ENCODE peak calls at places on chromosomes 4 and X, in eight cellular contexts. J is endodermal cell; I is CD4-positive, CD25-positive, alpha-beta regulatory T cell; L is neuronal stem cell; F is uterus; D is ovary; C is left lung; T is colonic mucosa. Q is an unnamed sample.

GRCh38 chr4:95183656-95184408 is 364.9 kb downstream of the UNC5C start:
- DNase-seq in J (peak; percentile 10), I (no peak), L (no peak), F (no peak), D (no peak), C (no peak), T (no peak), Q (no peak)

GRCh38 chr4:81688085-81688484 is 216.4 kb upstream of the RASGEF1B start:
- DNase-seq in J (no peak), I (no peak), L (no peak), F (no peak), D (no peak), C (no peak), T (no peak), Q (no peak)

GRCh38 chr4:94766856-94767255 is 9.1 kb downstream of the BMPR1B start:
- DNase-seq in J (no peak), I (no peak), L (no peak), F (no peak), D (no peak), C (no peak), T (no peak), Q (no peak)

GRCh38 chr4:74659576-74660411 is 134.5 kb downstream of the BTC start:
- DNase-seq in J (peak; percentile 40), I (no peak), L (no peak), F (peak; percentile 15), D (no peak), C (no peak), T (peak; percentile 59), Q (peak; percentile 33)

GRCh38 chrX:1440506-1440905 is 12.2 kb downstream of the ASMTL start:
- DNase-seq in J (no peak), I (no peak), L (no peak), F (no peak), D (peak; percentile 7), C (peak; percentile 39), T (no peak), Q (no peak)

GRCh38 chrX:153662266-153662665 is 11.3 kb downstream of the PNCK start:
- DNase-seq in J (peak; percentile 91), I (peak; percentile 53), L (no peak), F (no peak), D (peak; percentile 52), C (peak; percentile 58), T (peak; percentile 61), Q (peak; percentile 58)

GRCh38 chr4:95289028-95289634 is 259.6 kb downstream of the UNC5C start:
- DNase-seq in J (no peak), I (no peak), L (no peak), F (no peak), D (no peak), C (no peak), T (no peak), Q (no peak)

GRCh38 chrX:30156880-30157560 is 58.3 kb upstream of the MAGEB2 start:
- DNase-seq in J (no peak), I (no peak), L (no peak), F (no peak), D (no peak), C (no peak), T (no peak), Q (no peak)

GRCh38 chr4:62548765-62549164 is 1348.6 kb downstream of the ADGRL3 start:
- DNase-seq in J (no peak), I (no peak), L (no peak), F (no peak), D (no peak), C (no peak), T (no peak), Q (no peak)

GRCh38 chrX:1435241-1435900 is 17.3 kb downstream of the ASMTL start:
- DNase-seq in J (peak; percentile 36), I (no peak), L (no peak), F (no peak), D (peak; percentile 30), C (peak; percentile 50), T (no peak), Q (no peak)

GRCh38 chrX:136750364-136750763 is 30.4 kb downstream of the ARHGEF6 start:
- DNase-seq in J (no peak), I (no peak), L (no peak), F (no peak), D (no peak), C (no peak), T (no peak), Q (no peak)

GRCh38 chrX:84729809-84730208 is 227.6 kb upstream of the HDX start:
- DNase-seq in J (peak; percentile 82), I (peak; percentile 5), L (peak; percentile 11), F (no peak), D (no peak), C (no peak), T (no peak), Q (peak; percentile 32)

GRCh38 chr4:54575919-54576318 is 81.8 kb upstream of the KIT start:
- DNase-seq in J (no peak), I (no peak), L (no peak), F (no peak), D (no peak), C (no peak), T (no peak), Q (no peak)

GRCh38 chr4:75036046-75036445 is 103.1 kb downstream of the PARM1 start:
- DNase-seq in J (no peak), I (no peak), L (no peak), F (no peak), D (no peak), C (no peak), T (no peak), Q (no peak)

GRCh38 chr4:16225139-16225538 is 1.1 kb downstream of the TAPT1 start:
- DNase-seq in J (no peak), I (peak; percentile 34), L (no peak), F (no peak), D (no peak), C (no peak), T (no peak), Q (no peak)

GRCh38 chrX:104047171-104047570 is 7.4 kb downstream of the H2BW2 start:
- DNase-seq in J (no peak), I (no peak), L (no peak), F (no peak), D (no peak), C (no peak), T (no peak), Q (no peak)

GRCh38 chr4:98467627-98468072 is 190.8 kb downstream of the TSPAN5 start:
- DNase-seq in J (peak; percentile 91), I (peak; percentile 66), L (peak; percentile 69), F (peak; percentile 85), D (peak; percentile 75), C (no peak), T (peak; percentile 80), Q (peak; percentile 80)

GRCh38 chr4:152935661-152936445 is at the start of gene FHDC1:
- DNase-seq in J (peak; percentile 97), I (no peak), L (peak; percentile 51), F (no peak), D (no peak), C (peak; percentile 92), T (peak; percentile 86), Q (peak; percentile 89)

GRCh38 chr4:84221704-84222103 is 277.4 kb downstream of the NKX6-1 start:
- DNase-seq in J (peak; percentile 59), I (no peak), L (no peak), F (no peak), D (no peak), C (no peak), T (no peak), Q (no peak)

GRCh38 chr4:173311368-173311767 is 22.8 kb downstream of the HMGB2 start:
- DNase-seq in J (no peak), I (no peak), L (no peak), F (no peak), D (no peak), C (no peak), T (no peak), Q (no peak)

GRCh38 chrX:153379508-153379907 is 21.6 kb downstream of the PNMA6E start:
- DNase-seq in J (no peak), I (no peak), L (no peak), F (no peak), D (no peak), C (no peak), T (no peak), Q (no peak)

DNA sequence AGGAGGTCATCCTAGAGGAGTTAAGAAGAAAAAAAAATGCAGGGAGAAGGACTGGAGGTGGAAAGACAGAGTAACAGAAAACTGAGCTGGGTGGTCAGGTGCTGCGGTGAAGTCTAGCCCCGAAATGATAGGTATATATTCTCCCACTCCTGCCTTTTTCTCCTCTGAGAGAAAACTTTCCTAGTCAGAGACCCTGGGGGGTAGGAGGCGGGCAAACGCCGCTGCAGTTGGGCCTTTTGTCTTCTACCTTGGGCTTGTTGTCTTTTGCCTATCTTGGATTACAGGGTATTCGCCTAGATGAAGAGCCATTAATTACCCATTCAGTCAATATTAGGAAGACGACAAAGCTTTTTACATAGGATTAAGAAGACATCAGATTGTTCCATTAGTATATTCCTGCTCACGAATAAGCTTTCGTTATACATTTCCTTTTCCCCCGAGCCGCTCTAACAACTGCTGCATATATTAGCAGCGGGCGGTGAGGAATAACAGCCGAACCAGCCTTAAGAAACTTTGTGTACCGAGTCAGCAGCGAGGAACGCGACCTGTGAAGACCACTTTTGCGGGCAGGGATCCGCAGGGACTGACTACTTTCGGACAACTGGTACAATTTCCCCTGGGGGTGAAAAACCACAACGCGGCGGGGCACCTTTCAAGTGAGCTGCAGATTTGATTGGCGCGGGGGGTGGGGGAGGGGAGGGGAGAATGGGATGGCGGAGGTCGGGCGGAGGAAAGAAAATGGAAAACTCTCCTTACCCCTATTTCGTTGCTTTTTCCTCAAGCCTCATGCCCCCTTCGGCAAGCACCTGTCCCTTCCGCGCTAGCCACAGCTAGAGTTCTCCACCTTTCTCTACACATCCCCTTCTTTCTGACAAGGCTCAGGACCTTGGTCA is 5.7 kb upstream of the PITX2 start:
- DNase-seq in J (peak; percentile 80), I (no peak), L (peak; percentile 35), F (no peak), D (no peak), C (no peak), T (no peak), Q (no peak)
- H3K27me3 ChIP-seq in J (peaks cover 80% of the 10 kb centered on the region), I (peaks cover 46% of the 10 kb centered on the region), L (peaks cover 98% of the 10 kb centered on the region), F (peaks cover 79% of the 10 kb centered on the region), D (no peaks in the 10 kb centered on the region), C (peaks cover 100% of the 10 kb centered on the region), T (peaks cover 90% of the 10 kb centered on the region), Q (peaks cover 68% of the 10 kb centered on the region)

DNA sequence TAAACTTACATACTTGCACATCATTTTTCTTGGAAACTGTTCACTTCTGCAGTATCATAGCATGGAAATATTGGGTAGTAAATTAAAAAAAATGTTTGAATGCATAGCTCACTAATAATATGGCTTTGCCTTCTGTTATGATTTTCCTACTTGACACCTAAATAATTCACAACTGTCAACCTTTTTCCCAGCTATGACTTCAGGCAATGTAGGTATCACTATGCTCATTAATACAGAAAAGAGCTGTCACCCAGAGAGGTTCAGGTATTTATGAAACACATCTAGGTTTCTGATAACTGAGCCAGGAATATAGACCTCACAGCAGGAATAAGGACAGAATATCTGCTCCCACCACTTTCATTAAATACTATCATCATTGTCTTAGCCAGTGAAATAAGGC is 289.5 kb downstream of the ACTRT1 start:
- DNase-seq in J (no peak), I (no peak), L (no peak), F (no peak), D (no peak), C (no peak), T (no peak), Q (no peak)
- H3K27me3 ChIP-seq in J (no peaks in the 10 kb centered on the region), I (no peaks in the 10 kb centered on the region), L (no peaks in the 10 kb centered on the region), F (no peaks in the 10 kb centered on the region), D (no peaks in the 10 kb centered on the region), C (no peaks in the 10 kb centered on the region), T (no peaks in the 10 kb centered on the region), Q (no peaks in the 10 kb centered on the region)

GRCh38 chrX:152245231-152245630 is 106.9 kb upstream of the MAGEA10 start:
- DNase-seq in J (no peak), I (no peak), L (no peak), F (no peak), D (no peak), C (no peak), T (no peak), Q (no peak)
- H3K27me3 ChIP-seq in J (no peaks in the 10 kb centered on the region), I (no peaks in the 10 kb centered on the region), L (no peaks in the 10 kb centered on the region), F (no peaks in the 10 kb centered on the region), D (no peaks in the 10 kb centered on the region), C (no peaks in the 10 kb centered on the region), T (no peaks in the 10 kb centered on the region), Q (no peaks in the 10 kb centered on the region)

GRCh38 chr4:8700576-8700975 is 108.0 kb downstream of the CPZ start:
- DNase-seq in J (peak; percentile 41), I (no peak), L (no peak), F (no peak), D (no peak), C (no peak), T (no peak), Q (no peak)
- H3K27me3 ChIP-seq in J (no peaks in the 10 kb centered on the region), I (no peaks in the 10 kb centered on the region), L (peaks cover 65% of the 10 kb centered on the region), F (peaks cover 3% of the 10 kb centered on the region), D (no peaks in the 10 kb centered on the region), C (no peaks in the 10 kb centered on the region), T (no peaks in the 10 kb centered on the region), Q (peaks cover 8% of the 10 kb centered on the region)